ENCODE peak calls at places on chromosomes 4 and X, in ten cellular contexts. I, T, F, Y, J, C, M, H, X and E are unnamed samples.

GRCh38 chrX:11648705-11649519 is 16.8 kb downstream of the ARHGAP6 start:
- DNase-seq in I (no peak), T (no peak), F (no peak), Y (no peak), J (no peak), C (no peak), M (no peak), H (no peak), X (no peak), E (no peak)

GRCh38 chrX:20500171-20500865 is 233.6 kb upstream of the RPS6KA3 start:
- DNase-seq in I (no peak), T (no peak), F (no peak), Y (no peak), J (no peak), C (no peak), M (no peak), H (no peak), X (no peak), E (no peak)

GRCh38 chrX:150575415-150575814 is 7.0 kb downstream of the MTM1 start:
- DNase-seq in I (peak; percentile 69), T (no peak), F (peak; percentile 52), Y (no peak), J (no peak), C (no peak), M (no peak), H (no peak), X (peak; percentile 65), E (no peak)

GRCh38 chr4:159319027-159319426 is 216.1 kb downstream of the RAPGEF2 start:
- DNase-seq in I (no peak), T (no peak), F (no peak), Y (no peak), J (no peak), C (no peak), M (no peak), H (no peak), X (no peak), E (no peak)

GRCh38 chr4:41161355-41161754 is 53.0 kb downstream of the APBB2 start:
- DNase-seq in I (no peak), T (no peak), F (no peak), Y (no peak), J (no peak), C (no peak), M (no peak), H (no peak), X (no peak), E (no peak)

GRCh38 chr4:159227984-159228383 is 125.1 kb downstream of the RAPGEF2 start:
- DNase-seq in I (no peak), T (no peak), F (peak; percentile 96), Y (no peak), J (no peak), C (no peak), M (peak; percentile 22), H (peak; percentile 89), X (peak; percentile 75), E (no peak)

GRCh38 chr4:73944061-73944875 is 37.6 kb downstream of the PF4 start:
- DNase-seq in I (no peak), T (peak; percentile 2), F (peak; percentile 22), Y (no peak), J (peak; percentile 43), C (no peak), M (peak; percentile 38), H (peak; percentile 50), X (no peak), E (no peak)

GRCh38 chr4:38868055-38868965 is 704 bp downstream of the FAM114A1 start:
- DNase-seq in I (no peak), T (no peak), F (peak; percentile 42), Y (no peak), J (no peak), C (no peak), M (peak; percentile 17), H (no peak), X (no peak), E (peak; percentile 32)

GRCh38 chr4:47528651-47529050 is 43.6 kb downstream of the ATP10D start:
- DNase-seq in I (no peak), T (no peak), F (peak; percentile 67), Y (no peak), J (no peak), C (no peak), M (no peak), H (peak; percentile 13), X (no peak), E (no peak)

GRCh38 chr4:151407466-151408379 is 1.3 kb upstream of the FHIP1A start:
- DNase-seq in I (peak; percentile 21), T (no peak), F (no peak), Y (no peak), J (no peak), C (no peak), M (peak; percentile 29), H (no peak), X (no peak), E (peak; percentile 8)

GRCh38 chr4:176444741-176445140 is 125.0 kb downstream of the SPCS3 start:
- DNase-seq in I (no peak), T (no peak), F (peak; percentile 86), Y (no peak), J (no peak), C (no peak), M (no peak), H (no peak), X (no peak), E (no peak)

GRCh38 chrX:20333672-20334071 is 67.0 kb upstream of the RPS6KA3 start:
- DNase-seq in I (no peak), T (no peak), F (no peak), Y (no peak), J (no peak), C (no peak), M (no peak), H (no peak), X (no peak), E (no peak)

GRCh38 chrX:3299626-3300025 is 46.8 kb downstream of the MXRA5 start:
- DNase-seq in I (no peak), T (no peak), F (no peak), Y (no peak), J (no peak), C (no peak), M (no peak), H (no peak), X (no peak), E (no peak)

GRCh38 chr4:40232610-40233009 is 35.8 kb downstream of the RHOH start:
- DNase-seq in I (no peak), T (no peak), F (no peak), Y (no peak), J (no peak), C (no peak), M (no peak), H (no peak), X (no peak), E (no peak)

GRCh38 chrX:110418857-110419249 is 60.2 kb downstream of the RTL9 start:
- DNase-seq in I (no peak), T (no peak), F (peak; percentile 49), Y (no peak), J (peak; percentile 44), C (no peak), M (no peak), H (no peak), X (no peak), E (no peak)

GRCh38 chr4:5890063-5890727 is 2.7 kb downstream of the CRMP1 start:
- DNase-seq in I (no peak), T (no peak), F (no peak), Y (peak; percentile 54), J (peak; percentile 82), C (no peak), M (peak; percentile 71), H (no peak), X (no peak), E (peak; percentile 43)

GRCh38 chrX:104913348-104913747 is 307.1 kb downstream of the TEX13A start:
- DNase-seq in I (no peak), T (no peak), F (peak; percentile 19), Y (no peak), J (peak; percentile 37), C (peak; percentile 3), M (no peak), H (peak; percentile 6), X (peak; percentile 1), E (no peak)

GRCh38 chr4:665381-665750 is 8.7 kb downstream of the ATP5ME start:
- DNase-seq in I (no peak), T (no peak), F (no peak), Y (no peak), J (no peak), C (no peak), M (no peak), H (no peak), X (no peak), E (no peak)

GRCh38 chrX:18422325-18422724 is 3.1 kb upstream of the CDKL5 start:
- DNase-seq in I (no peak), T (peak; percentile 41), F (peak; percentile 84), Y (no peak), J (no peak), C (no peak), M (no peak), H (peak; percentile 70), X (no peak), E (no peak)

GRCh38 chrX:131741103-131741581 is 197.3 kb downstream of the OR13H1 start:
- DNase-seq in I (peak; percentile 87), T (no peak), F (peak; percentile 40), Y (no peak), J (no peak), C (no peak), M (no peak), H (no peak), X (no peak), E (peak; percentile 14)

GRCh38 chr4:1400861-1401408 is 5.3 kb downstream of the NKX1-1 start:
- DNase-seq in I (no peak), T (no peak), F (no peak), Y (no peak), J (no peak), C (no peak), M (no peak), H (no peak), X (no peak), E (no peak)

GRCh38 chr4:48651869-48652447 is 128.1 kb downstream of the FRYL start:
- DNase-seq in I (no peak), T (no peak), F (no peak), Y (no peak), J (no peak), C (no peak), M (no peak), H (no peak), X (no peak), E (no peak)

GRCh38 chrX:74925210-74926088 is at the start of gene NEXMIF:
- DNase-seq in I (peak; percentile 7), T (peak; percentile 45), F (peak; percentile 20), Y (no peak), J (peak; percentile 62), C (no peak), M (peak; percentile 47), H (no peak), X (no peak), E (no peak)